ENCODE peak calls at places on chromosomes 6 and 20, in eight cellular contexts. O, H, T, N, W, Q, B and F are unnamed samples.

GRCh38 chr20:17560344-17561074 is 9.4 kb upstream of the DSTN start:
- DNase-seq in O (no peak), H (no peak), T (no peak), N (no peak), W (no peak), Q (no peak), B (no peak), F (no peak)

GRCh38 chr6:45436544-45437440 is 59.1 kb upstream of the SUPT3H start:
- DNase-seq in O (peak), H (no peak), T (peak), N (no peak), W (peak), Q (no peak), B (no peak), F (no peak)

GRCh38 chr6:161373905-161374451 is 100.1 kb upstream of the AGPAT4 start:
- DNase-seq in O (peak), H (no peak), T (peak), N (peak), W (no peak), Q (no peak), B (peak), F (no peak)

GRCh38 chr20:49460916-49461315 is 21.6 kb downstream of the KCNB1 start:
- DNase-seq in O (peak), H (no peak), T (no peak), N (no peak), W (no peak), Q (peak), B (no peak), F (no peak)

GRCh38 chr20:57621426-57622200 is 1.4 kb upstream of the ZBP1 start:
- DNase-seq in O (no peak), H (no peak), T (peak), N (no peak), W (no peak), Q (peak), B (no peak), F (no peak)

GRCh38 chr6:2877057-2877882 is 25.8 kb downstream of the SERPINB9 start:
- DNase-seq in O (peak), H (no peak), T (peak), N (no peak), W (no peak), Q (peak), B (no peak), F (no peak)

GRCh38 chr20:35823937-35824336 is 52.1 kb downstream of the PHF20 start:
- DNase-seq in O (no peak), H (no peak), T (peak), N (no peak), W (no peak), Q (no peak), B (no peak), F (no peak)

GRCh38 chr6:5677219-5678000 is 329.3 kb downstream of the NRN1 start:
- DNase-seq in O (no peak), H (no peak), T (peak), N (no peak), W (no peak), Q (no peak), B (no peak), F (no peak)

GRCh38 chr6:75144396-75144795 is 61.5 kb downstream of the COL12A1 start:
- DNase-seq in O (no peak), H (no peak), T (no peak), N (no peak), W (no peak), Q (no peak), B (no peak), F (no peak)

GRCh38 chr6:113137411-113137810 is 719.7 kb upstream of the MARCKS start:
- DNase-seq in O (peak), H (no peak), T (no peak), N (peak), W (no peak), Q (no peak), B (no peak), F (peak)

GRCh38 chr20:37989601-37990001 is 43.7 kb downstream of the TTI1 start:
- DNase-seq in O (peak), H (no peak), T (no peak), N (peak), W (no peak), Q (no peak), B (peak), F (no peak)

GRCh38 chr6:133447924-133448323 is 206.8 kb downstream of the EYA4 start:
- DNase-seq in O (peak), H (peak), T (peak), N (no peak), W (no peak), Q (no peak), B (no peak), F (no peak)

GRCh38 chr20:34948030-34948429 is 7.6 kb downstream of the GSS start:
- DNase-seq in O (peak), H (peak), T (peak), N (no peak), W (no peak), Q (no peak), B (no peak), F (no peak)

GRCh38 chr6:69917834-69918233 is 51.5 kb downstream of the COL19A1 start:
- DNase-seq in O (peak), H (no peak), T (peak), N (no peak), W (no peak), Q (no peak), B (no peak), F (no peak)

GRCh38 chr6:41416165-41416837 is 80.9 kb downstream of the NCR2 start:
- DNase-seq in O (no peak), H (no peak), T (no peak), N (no peak), W (no peak), Q (no peak), B (no peak), F (no peak)

GRCh38 chr6:157762636-157763035 is 60.4 kb upstream of the SNX9 start:
- DNase-seq in O (no peak), H (no peak), T (no peak), N (no peak), W (no peak), Q (no peak), B (no peak), F (no peak)

GRCh38 chr6:70520575-70520974 is 46.2 kb upstream of the SDHAF4 start:
- DNase-seq in O (peak), H (no peak), T (peak), N (no peak), W (no peak), Q (no peak), B (no peak), F (no peak)

GRCh38 chr6:42572523-42572922 is 8.7 kb downstream of the UBR2 start:
- DNase-seq in O (no peak), H (no peak), T (no peak), N (no peak), W (no peak), Q (no peak), B (no peak), F (no peak)

GRCh38 chr6:3333263-3333662 is 74.5 kb downstream of the PSMG4 start:
- DNase-seq in O (no peak), H (no peak), T (no peak), N (no peak), W (no peak), Q (no peak), B (no peak), F (no peak)

GRCh38 chr20:31485450-31486339 is 10.6 kb downstream of the REM1 start:
- DNase-seq in O (peak), H (no peak), T (peak), N (no peak), W (peak), Q (peak), B (no peak), F (no peak)

GRCh38 chr6:69867075-69867911 is 937 bp downstream of the COL19A1 start:
- DNase-seq in O (peak), H (no peak), T (peak), N (peak), W (no peak), Q (no peak), B (peak), F (no peak)

GRCh38 chr6:83867527-83868161 is 8.2 kb downstream of the CYB5R4 start:
- DNase-seq in O (peak), H (peak), T (peak), N (no peak), W (peak), Q (peak), B (no peak), F (no peak)

GRCh38 chr6:106256201-106256968 is 69.2 kb downstream of the ATG5 start:
- DNase-seq in O (peak), H (no peak), T (peak), N (no peak), W (no peak), Q (no peak), B (no peak), F (no peak)

GRCh38 chr6:35047265-35048011 is 93.7 kb downstream of the TCP11 start:
- DNase-seq in O (peak), H (no peak), T (peak), N (no peak), W (peak), Q (no peak), B (no peak), F (no peak)

GRCh38 chr6:35049885-35050284 is 91.3 kb downstream of the TCP11 start:
- DNase-seq in O (peak), H (peak), T (peak), N (no peak), W (no peak), Q (no peak), B (no peak), F (no peak)

GRCh38 chr6:35049346-35049745 is 91.8 kb downstream of the TCP11 start:
- DNase-seq in O (no peak), H (no peak), T (no peak), N (no peak), W (no peak), Q (no peak), B (no peak), F (no peak)

GRCh38 chr6:35048031-35048613 is 93.0 kb downstream of the TCP11 start:
- DNase-seq in O (no peak), H (no peak), T (no peak), N (no peak), W (no peak), Q (no peak), B (peak), F (no peak)

DNA sequence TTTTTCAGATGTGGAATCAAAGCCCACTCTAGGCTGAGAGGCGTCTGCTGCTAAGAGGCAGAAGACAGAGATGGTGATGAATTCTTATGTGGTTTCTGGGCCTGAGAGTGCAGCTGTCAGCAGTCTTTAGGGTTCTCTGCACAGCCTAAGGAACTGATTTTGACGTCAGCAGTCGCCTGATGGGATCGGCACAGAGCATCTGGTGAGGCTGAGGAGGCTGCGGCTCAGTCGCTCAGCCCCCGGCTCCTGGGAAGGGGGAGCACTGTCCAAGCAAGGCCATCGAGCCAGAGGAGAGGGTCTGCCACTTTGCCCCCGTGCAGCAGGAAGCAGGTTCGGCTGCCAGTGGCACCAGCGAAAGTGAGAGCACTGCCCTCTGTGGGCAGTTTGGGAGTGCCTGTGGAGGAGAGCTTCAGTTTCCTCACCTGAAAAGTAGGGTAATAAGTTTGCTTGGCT is 92.5 kb downstream of the TCP11 start:
- DNase-seq in O (peak), H (peak), T (peak), N (no peak), W (no peak), Q (no peak), B (peak), F (no peak)
- TF ChIP-seq CTCF in O (peak), H (peak), T (peak), N (no peak), W (no peak), Q (peak), B (peak), F (peak)

DNA sequence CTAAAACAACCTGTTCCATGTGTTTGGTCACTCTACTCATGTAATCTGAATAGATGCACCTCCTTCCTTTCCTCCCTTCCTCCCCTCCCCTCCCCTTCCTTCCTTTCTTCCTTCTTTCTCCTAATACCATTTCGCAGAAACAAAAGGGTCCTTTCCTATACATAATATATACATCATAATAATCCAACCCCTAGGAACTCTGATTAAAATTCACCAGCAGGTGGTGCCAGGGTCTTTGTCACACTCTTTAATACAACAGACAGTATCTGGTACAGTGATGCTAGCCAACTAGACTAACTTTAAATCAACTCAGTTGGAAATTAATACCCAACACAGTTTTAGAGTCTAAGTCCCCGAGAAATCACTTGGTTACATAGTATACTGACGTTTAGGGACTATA is 181.2 kb upstream of the SHLD1 start:
- DNase-seq in O (peak), H (no peak), T (peak), N (peak), W (no peak), Q (no peak), B (peak), F (no peak)
- TF ChIP-seq CTCF in O (peak), H (peak), T (peak), N (peak), W (no peak), Q (peak), B (peak), F (peak)

DNA sequence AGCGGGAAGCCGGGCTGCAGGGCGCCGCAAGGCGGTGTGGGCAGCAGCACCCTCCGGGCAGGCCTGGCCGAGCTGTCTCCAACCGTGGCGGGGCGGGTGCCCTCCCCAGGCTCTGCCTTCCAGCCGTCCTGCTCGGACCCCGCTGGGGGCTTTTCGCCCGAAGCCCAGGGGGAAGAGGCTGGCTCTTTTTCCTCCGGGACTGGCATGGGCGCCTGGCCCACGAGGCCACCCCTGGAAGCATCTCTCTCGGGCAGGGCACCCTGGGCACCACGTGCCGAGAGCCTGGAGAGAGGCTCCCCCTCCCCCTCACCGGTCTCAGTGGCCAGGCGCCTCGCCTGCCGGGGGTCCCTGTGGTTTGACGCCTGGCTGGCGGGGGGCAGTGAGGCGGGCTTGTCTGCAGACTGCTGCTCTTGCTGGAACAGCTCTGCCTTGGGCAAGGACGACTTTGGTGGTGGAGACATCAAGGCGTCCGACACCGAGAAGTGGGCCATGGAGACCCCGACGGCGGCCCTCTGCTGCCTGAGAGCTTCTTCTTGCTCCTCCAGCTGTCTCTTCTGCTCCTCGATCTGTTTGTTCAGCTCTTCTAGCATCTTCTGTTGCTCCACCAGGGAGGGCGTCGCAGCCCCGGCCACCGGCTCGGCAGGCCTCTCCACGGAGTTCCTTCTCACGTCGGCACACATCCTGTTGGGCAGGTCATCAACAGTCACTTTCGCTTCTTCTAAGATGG is 19.5 kb upstream of the TCFL5 start:
- DNase-seq in O (no peak), H (no peak), T (no peak), N (no peak), W (no peak), Q (peak), B (no peak), F (peak)
- TF ChIP-seq CTCF in O (no peak), H (no peak), T (no peak), N (no peak), W (no peak), Q (no peak), B (no peak), F (no peak)

GRCh38 chr20:10434467-10434831 is 427 bp upstream of the MKKS start:
- DNase-seq in O (peak), H (peak), T (peak), N (peak), W (peak), Q (peak), B (peak), F (peak)

GRCh38 chr20:10434832-10435812 is at the start of gene SLX4IP:
- DNase-seq in O (peak), H (peak), T (peak), N (peak), W (peak), Q (peak), B (peak), F (no peak)

GRCh38 chr20:10433014-10433622 is 904 bp downstream of the MKKS start:
- DNase-seq in O (no peak), H (no peak), T (no peak), N (no peak), W (no peak), Q (no peak), B (no peak), F (no peak)

GRCh38 chr20:10432079-10432478 is 1.9 kb downstream of the MKKS start:
- DNase-seq in O (no peak), H (no peak), T (peak), N (no peak), W (no peak), Q (no peak), B (no peak), F (no peak)

GRCh38 chr20:10433623-10434466 is at the start of gene MKKS:
- DNase-seq in O (peak), H (peak), T (peak), N (peak), W (peak), Q (peak), B (peak), F (peak)
- TF ChIP-seq CTCF in O (no peak), H (peak), T (peak), N (no peak), W (no peak), Q (no peak), B (no peak), F (peak)

DNA sequence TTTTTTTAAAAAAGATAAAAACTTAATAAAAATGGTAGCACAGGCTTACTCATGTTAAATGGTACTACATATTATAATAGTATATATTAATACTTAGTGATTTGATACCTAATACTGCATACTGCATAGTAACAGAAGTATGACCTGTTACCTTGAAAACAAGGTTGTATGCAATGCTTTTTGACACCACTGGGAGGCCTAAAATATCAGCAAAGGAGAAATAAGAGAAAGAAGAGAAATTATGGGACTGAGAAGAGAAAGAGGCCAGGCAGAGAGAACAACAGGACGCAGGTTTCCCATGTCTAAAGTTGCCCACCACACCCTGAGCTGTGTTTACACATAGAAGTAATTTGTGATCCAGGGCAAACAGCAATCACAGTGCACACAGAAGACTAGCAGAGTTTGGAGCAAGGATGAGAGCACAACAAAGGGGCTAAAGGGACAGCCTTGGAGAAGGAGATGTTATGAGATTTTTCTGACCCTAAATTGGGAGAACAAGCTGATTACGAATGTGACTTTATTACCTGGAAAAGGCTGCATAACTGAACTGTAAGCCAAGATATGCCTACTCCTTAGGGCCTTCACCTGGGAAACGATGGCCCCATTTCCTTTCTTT is 73.2 kb downstream of the ROS1 start:
- DNase-seq in O (peak), H (no peak), T (peak), N (no peak), W (no peak), Q (no peak), B (no peak), F (no peak)
- TF ChIP-seq CTCF in O (peak), H (peak), T (peak), N (no peak), W (no peak), Q (peak), B (peak), F (peak)

GRCh38 chr6:152301021-152301805 is 335.9 kb downstream of the SYNE1 start:
- DNase-seq in O (no peak), H (peak), T (peak), N (no peak), W (peak), Q (no peak), B (no peak), F (no peak)

GRCh38 chr6:152299336-152299735 is 337.8 kb downstream of the SYNE1 start:
- DNase-seq in O (no peak), H (no peak), T (no peak), N (no peak), W (no peak), Q (no peak), B (no peak), F (no peak)

GRCh38 chr6:152300517-152300916 is 336.6 kb downstream of the SYNE1 start:
- DNase-seq in O (no peak), H (no peak), T (no peak), N (no peak), W (no peak), Q (no peak), B (no peak), F (no peak)

GRCh38 chr6:152305672-152306071 is 331.5 kb downstream of the SYNE1 start:
- DNase-seq in O (no peak), H (no peak), T (no peak), N (no peak), W (no peak), Q (no peak), B (no peak), F (no peak)

DNA sequence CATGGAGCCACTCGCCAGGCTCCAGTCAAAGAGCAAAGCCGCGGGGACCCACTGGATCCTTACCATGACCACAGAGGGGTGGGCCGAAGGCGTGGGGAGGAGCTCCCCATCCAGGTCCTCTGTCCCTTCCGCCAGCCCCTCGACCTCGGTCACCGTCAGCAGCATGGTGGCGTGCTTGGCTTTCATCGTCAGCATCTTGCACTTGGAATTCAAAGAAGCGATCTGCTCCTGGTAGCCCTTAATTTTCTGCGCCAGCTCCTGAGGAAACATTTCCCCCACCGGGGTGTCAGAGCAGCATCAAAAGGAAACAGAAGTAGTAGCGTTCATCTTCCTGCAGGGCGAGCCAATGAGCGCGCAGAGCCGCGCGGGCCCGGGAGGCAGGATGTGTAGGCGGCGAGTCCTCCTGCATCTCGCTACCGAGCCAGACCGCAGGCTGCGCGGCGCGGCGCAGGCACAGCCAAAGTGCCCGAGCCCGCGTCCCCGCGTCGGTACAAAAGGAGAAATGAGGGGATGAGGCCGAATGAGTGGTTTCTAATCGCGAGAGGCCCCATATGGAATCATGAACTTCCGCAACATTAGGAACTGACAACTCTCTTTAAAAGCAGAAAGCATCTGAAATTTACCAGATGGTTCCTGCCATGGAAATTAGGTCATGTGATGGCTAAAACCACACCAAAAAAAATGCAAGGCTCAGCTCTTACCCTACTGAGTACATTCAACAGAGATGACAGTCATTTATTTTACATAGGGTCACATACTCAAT is 335.2 kb downstream of the SYNE1 start:
- DNase-seq in O (peak), H (peak), T (peak), N (peak), W (peak), Q (peak), B (peak), F (no peak)
- TF ChIP-seq CTCF in O (peak), H (peak), T (peak), N (peak), W (peak), Q (peak), B (peak), F (peak)